ENCODE peak calls at places on chromosomes 11 and 22, in seven cellular contexts. K is HEK293T; Q is stimulated activated CD8-positive, alpha-beta memory T cell treated with anti-CD3 and anti-CD28 coated beads, Interleukin-2, amount 100 ng/mL, for 48 hours; A is retinal pigment epithelial cell; Y is AG08396; M is fibroblast of mammary gland; I is EL. G is an unnamed sample.

GRCh38 chr11:46309669-46310288 is 32.3 kb downstream of the CREB3L1 start:
- DNase-seq in Q (no peak), Y (no peak), A (no peak), M (no peak), I (no peak), K (no peak), G (peak)

GRCh38 chr11:134560566-134561347 is 148.7 kb upstream of the B3GAT1 start:
- DNase-seq in Q (no peak), M (no peak), I (no peak), A (no peak), K (no peak), Y (no peak), G (no peak)

GRCh38 chr11:132402056-132402684 is 1031.8 kb downstream of the NTM start:
- DNase-seq in M (no peak), Y (peak), A (no peak), I (peak), K (peak), Q (no peak), G (peak)

GRCh38 chr11:117315285-117316196 is 515 bp downstream of the BACE1 start:
- DNase-seq in Q (no peak), M (no peak), K (peak), A (no peak), Y (peak), I (peak), G (peak)

GRCh38 chr22:44633647-44634046 is 68.4 kb upstream of the PRR5 start:
- DNase-seq in M (no peak), K (no peak), Q (no peak), I (no peak), A (no peak), Y (no peak), G (no peak)

GRCh38 chr11:18010977-18011586 is 1.8 kb downstream of the SERGEF start:
- DNase-seq in A (no peak), K (no peak), Q (no peak), I (no peak), Y (no peak), M (no peak), G (no peak)

GRCh38 chr11:110077866-110078325 is 15.3 kb upstream of the ZC3H12C start:
- DNase-seq in M (peak), A (no peak), Y (no peak), K (no peak), Q (no peak), I (peak), G (peak)

GRCh38 chr22:36344106-36344827 is 43.5 kb downstream of the MYH9 start:
- DNase-seq in M (no peak), K (no peak), I (no peak), A (no peak), Q (no peak), Y (no peak), G (no peak)

G was measured in ELR.